ENCODE peak calls at places on chromosomes 2 and 18, in nine cellular contexts. D is stimulated activated CD4-positive, alpha-beta T cell treated with anti-CD3 and anti-CD28 coated beads, Interleukin-12 subunit alpha, Interleukin-12 subunit beta, amount 100 ng/mL, for 48 hours; O is activated T-cell treated with anti-CD3 and anti-CD28 coated beads, Interleukin-2, amount 50 U/mL, for 72 hours; W is Daoy; P is T-helper 9 cell; J is T-cell; E is nephron progenitor cell; S is caudate nucleus; K is ureter. Y is an unnamed sample.

GRCh38 chr18:6150481-6150880 is 255.2 kb upstream of the TMEM200C start:
- DNase-seq in D (no peak), O (no peak), W (no peak), P (no peak), J (no peak), E (no peak), S (no peak), K (no peak), Y (no peak)

GRCh38 chr2:105744091-105744908 is 412 bp upstream of the NCK2 start:
- DNase-seq in D (no peak), O (peak), W (peak), P (peak), J (peak), E (peak), S (no peak), K (peak), Y (peak)

GRCh38 chr2:221494556-221494955 is 77.5 kb downstream of the EPHA4 start:
- DNase-seq in D (no peak), O (no peak), W (peak), P (no peak), J (no peak), E (no peak), S (no peak), K (no peak), Y (peak)

GRCh38 chr2:10257500-10258147 is 45.1 kb upstream of the HPCAL1 start:
- DNase-seq in D (no peak), O (no peak), W (no peak), P (no peak), J (no peak), E (no peak), S (no peak), K (no peak), Y (no peak)

GRCh38 chr2:11842324-11842723 is 95.9 kb downstream of the LPIN1 start:
- DNase-seq in D (no peak), O (no peak), W (no peak), P (no peak), J (no peak), E (no peak), S (no peak), K (no peak), Y (no peak)

GRCh38 chr2:5695641-5696350 is 3.6 kb downstream of the SOX11 start:
- DNase-seq in D (no peak), O (no peak), W (peak), P (no peak), J (no peak), E (peak), S (peak), K (no peak), Y (peak)

GRCh38 chr2:231393149-231394131 is 2.1 kb upstream of the B3GNT7 start:
- DNase-seq in D (no peak), O (peak), W (no peak), P (no peak), J (no peak), E (no peak), S (no peak), K (no peak), Y (no peak)

GRCh38 chr2:105754011-105754410 is 9.3 kb downstream of the NCK2 start:
- DNase-seq in D (no peak), O (peak), W (no peak), P (no peak), J (peak), E (no peak), S (no peak), K (no peak), Y (no peak)

GRCh38 chr2:174893018-174893417 is 112.2 kb downstream of the CHN1 start:
- DNase-seq in D (no peak), O (no peak), W (no peak), P (no peak), J (no peak), E (no peak), S (no peak), K (no peak), Y (no peak)

GRCh38 chr2:126732682-126733245 is 76.8 kb downstream of the GYPC start:
- DNase-seq in D (no peak), O (no peak), W (no peak), P (no peak), J (no peak), E (no peak), S (no peak), K (no peak), Y (no peak)

GRCh38 chr2:88400398-88400797 is 52.1 kb downstream of the FOXI3 start:
- DNase-seq in D (no peak), O (no peak), W (no peak), P (no peak), J (no peak), E (no peak), S (no peak), K (no peak), Y (no peak)

GRCh38 chr2:164898475-164898874 is 56.9 kb downstream of the SLC38A11 start:
- DNase-seq in D (no peak), O (no peak), W (peak), P (no peak), J (no peak), E (no peak), S (no peak), K (no peak), Y (peak)

GRCh38 chr2:95268208-95269035 is 5.8 kb upstream of the PROM2 start:
- DNase-seq in D (no peak), O (no peak), W (peak), P (no peak), J (no peak), E (no peak), S (no peak), K (peak), Y (no peak)

GRCh38 chr2:73239776-73240175 is 5.7 kb downstream of the CCT7 start:
- DNase-seq in D (no peak), O (no peak), W (no peak), P (no peak), J (no peak), E (no peak), S (no peak), K (no peak), Y (peak)

GRCh38 chr2:61855178-61855523 is 1.3 kb upstream of the FAM161A start:
- DNase-seq in D (no peak), O (no peak), W (peak), P (no peak), J (no peak), E (peak), S (peak), K (no peak), Y (no peak)

GRCh38 chr2:109487237-109487869 is 126.4 kb downstream of the SEPTIN10 start:
- DNase-seq in D (no peak), O (no peak), W (peak), P (no peak), J (no peak), E (no peak), S (no peak), K (no peak), Y (peak)

GRCh38 chr2:64354857-64355680 is 98.9 kb upstream of the LGALSL start:
- DNase-seq in D (no peak), O (no peak), W (peak), P (no peak), J (no peak), E (no peak), S (no peak), K (no peak), Y (peak)

GRCh38 chr2:229980440-229981184 is 58.3 kb downstream of the FBXO36 start:
- DNase-seq in D (no peak), O (peak), W (peak), P (no peak), J (no peak), E (no peak), S (peak), K (peak), Y (peak)

GRCh38 chr2:183996825-183997823 is 601.2 kb upstream of the ZNF804A start:
- DNase-seq in D (no peak), O (no peak), W (no peak), P (no peak), J (no peak), E (no peak), S (no peak), K (no peak), Y (peak)

Y was measured in iris pigment epithelial cell.